ENCODE peak calls at places on chromosome 20, in five cellular contexts. O, V, I, W and N are unnamed samples.

GRCh38 chr20:25081065-25081729 is 744 bp downstream of the VSX1 start:
- DNase-seq in O (no peak), V (peak), I (no peak), W (peak), N (no peak)

GRCh38 chr20:24017160-24017761 is 28.7 kb upstream of the GGTLC1 start:
- DNase-seq in O (no peak), V (no peak), I (no peak), W (no peak), N (no peak)

GRCh38 chr20:3181270-3181669 is 7.9 kb upstream of the LZTS3 start:
- DNase-seq in O (no peak), V (no peak), I (no peak), W (no peak), N (no peak)

GRCh38 chr20:62893700-62894099 is 32.1 kb upstream of the TCFL5 start:
- DNase-seq in O (no peak), V (peak), I (no peak), W (no peak), N (no peak)

GRCh38 chr20:25195014-25195961 is at the start of gene ENTPD6:
- DNase-seq in O (peak), V (peak), I (peak), W (peak), N (peak)

GRCh38 chr20:17024513-17025105 is 202.2 kb upstream of the PCSK2 start:
- DNase-seq in O (no peak), V (no peak), I (no peak), W (no peak), N (no peak)

GRCh38 chr20:11502051-11502450 is 415.6 kb upstream of the BTBD3 start:
- DNase-seq in O (no peak), V (no peak), I (no peak), W (no peak), N (no peak)

GRCh38 chr20:4108495-4109306 is 93.3 kb upstream of the RNF24 start:
- DNase-seq in O (peak), V (peak), I (peak), W (peak), N (no peak)

GRCh38 chr20:49460916-49461315 is 21.6 kb downstream of the KCNB1 start:
- DNase-seq in O (no peak), V (no peak), I (no peak), W (no peak), N (no peak)

GRCh38 chr20:19376451-19376971 is 164.1 kb downstream of the SLC24A3 start:
- DNase-seq in O (no peak), V (no peak), I (peak), W (no peak), N (no peak)

GRCh38 chr20:1813101-1813529 is 82.1 kb upstream of the SIRPA start:
- DNase-seq in O (peak), V (no peak), I (peak), W (no peak), N (peak)

GRCh38 chr20:31308535-31309162 is at the start of gene DEFB116:
- DNase-seq in O (no peak), V (no peak), I (no peak), W (no peak), N (no peak)

GRCh38 chr20:34772437-34772836 is 53.0 kb downstream of the NCOA6 start:
- DNase-seq in O (no peak), V (no peak), I (no peak), W (no peak), N (no peak)

GRCh38 chr20:34774886-34775285 is 50.6 kb downstream of the NCOA6 start:
- DNase-seq in O (no peak), V (no peak), I (no peak), W (no peak), N (no peak)

GRCh38 chr20:34774431-34774830 is 51.0 kb downstream of the NCOA6 start:
- DNase-seq in O (no peak), V (no peak), I (no peak), W (no peak), N (no peak)

GRCh38 chr20:34773726-34774125 is 51.7 kb downstream of the NCOA6 start:
- DNase-seq in O (no peak), V (no peak), I (no peak), W (no peak), N (no peak)

GRCh38 chr20:34771680-34772081 is 53.8 kb downstream of the NCOA6 start:
- DNase-seq in O (no peak), V (no peak), I (no peak), W (no peak), N (no peak)
- H3K27ac ChIP-seq in O (no peak), V (no peak), I (no peak), W (no peak), N (no peak)

DNA sequence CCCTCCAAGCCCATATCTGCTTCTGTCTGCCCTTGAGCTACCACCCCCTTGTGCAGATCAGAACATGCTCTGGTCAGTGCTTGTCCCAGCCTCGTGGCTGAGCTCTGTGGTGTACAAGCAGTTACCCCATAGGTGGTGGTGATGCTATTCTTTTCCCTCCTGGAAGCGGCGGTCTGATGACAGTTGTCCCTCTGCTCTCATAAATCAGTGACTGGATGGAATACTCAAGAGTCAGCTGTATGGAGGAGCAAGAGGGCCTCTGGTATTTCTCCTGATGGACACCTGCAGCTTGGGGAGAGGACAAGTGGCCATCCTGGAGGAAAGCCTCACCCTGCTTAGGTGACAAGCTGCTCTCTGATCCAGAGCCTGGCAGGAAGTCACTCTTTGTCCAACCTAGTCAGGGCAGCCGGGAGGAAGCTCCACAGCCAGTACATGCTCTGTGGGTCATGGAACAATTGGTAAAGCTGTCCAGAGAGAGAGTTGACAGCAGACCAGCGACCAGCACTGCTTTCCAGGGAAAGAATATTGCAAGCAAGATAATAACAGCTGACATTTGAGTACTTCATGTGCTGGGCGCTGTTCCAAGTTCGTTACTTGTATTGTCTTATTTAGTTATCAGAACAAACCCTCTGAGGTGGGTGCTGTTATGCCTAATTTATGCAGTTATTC is 47.2 kb downstream of the SCAND1 start:
- DNase-seq in O (no peak), V (no peak), I (peak), W (no peak), N (no peak)
- H3K27ac ChIP-seq in O (no peak), V (no peak), I (peak), W (no peak), N (no peak)

GRCh38 chr20:54361485-54361884 is 113.9 kb upstream of the DOK5 start:
- DNase-seq in O (no peak), V (no peak), I (no peak), W (no peak), N (no peak)

GRCh38 chr20:54366669-54367068 is 108.7 kb upstream of the DOK5 start:
- DNase-seq in O (no peak), V (no peak), I (no peak), W (no peak), N (no peak)

GRCh38 chr20:54362283-54362682 is 113.1 kb upstream of the DOK5 start:
- DNase-seq in O (no peak), V (no peak), I (no peak), W (no peak), N (no peak)

GRCh38 chr20:54364365-54364764 is 111.0 kb upstream of the DOK5 start:
- DNase-seq in O (no peak), V (no peak), I (no peak), W (no peak), N (no peak)

GRCh38 chr20:54364919-54365318 is 110.5 kb upstream of the DOK5 start:
- DNase-seq in O (no peak), V (no peak), I (no peak), W (no peak), N (no peak)
- H3K27ac ChIP-seq in O (no peak), V (no peak), I (no peak), W (no peak), N (no peak)

DNA sequence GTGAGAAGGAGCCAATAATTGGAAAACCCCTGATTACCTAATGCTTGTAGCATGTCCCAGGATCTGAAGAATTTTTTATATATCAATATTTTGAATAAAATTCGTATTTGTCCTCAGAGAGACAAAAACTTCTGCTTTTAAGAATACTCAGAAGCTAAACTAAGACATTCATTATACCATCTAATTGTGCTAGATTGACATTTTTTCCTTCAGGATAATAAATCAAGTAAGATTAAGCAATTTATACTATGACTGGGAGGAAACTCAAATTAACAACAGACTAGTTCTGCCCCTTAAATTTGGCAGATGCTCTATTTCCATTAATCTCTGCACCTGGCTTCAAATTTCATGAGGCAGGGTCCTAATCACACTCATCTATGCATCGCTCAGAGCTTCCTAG is 291.4 kb downstream of the PLCB1 start:
- DNase-seq in O (no peak), V (no peak), I (no peak), W (no peak), N (no peak)
- H3K27ac ChIP-seq in O (no peak), V (no peak), I (no peak), W (no peak), N (no peak)

GRCh38 chr20:13336308-13337089 is 115.4 kb downstream of the ISM1 start:
- DNase-seq in O (no peak), V (no peak), I (no peak), W (no peak), N (no peak)

GRCh38 chr20:13338097-13338661 is 117.1 kb downstream of the ISM1 start:
- DNase-seq in O (no peak), V (no peak), I (no peak), W (no peak), N (no peak)

GRCh38 chr20:13340088-13340487 is 119.0 kb downstream of the ISM1 start:
- DNase-seq in O (no peak), V (no peak), I (no peak), W (no peak), N (no peak)

GRCh38 chr20:13337090-13337784 is 116.2 kb downstream of the ISM1 start:
- DNase-seq in O (no peak), V (no peak), I (no peak), W (no peak), N (no peak)

GRCh38 chr20:13338999-13339411 is 117.9 kb downstream of the ISM1 start:
- DNase-seq in O (no peak), V (no peak), I (no peak), W (no peak), N (no peak)
- H3K27ac ChIP-seq in O (no peak), V (no peak), I (no peak), W (no peak), N (no peak)